ENCODE peak calls at places on chromosomes 11 and 22, in four cellular contexts. A is activated T-cell treated with anti-CD3 and anti-CD28 coated beads for 1 hour; R is stimulated activated CD4-positive, alpha-beta T cell treated with anti-CD3 and anti-CD28 coated beads, TNF-alpha, amount 100 ng/mL, for 24 hours; T is activated CD4-positive, CD25-positive, alpha-beta regulatory T cell treated with anti-CD3 and anti-CD28 coated beads, Interleukin-2, amount 50 U/mL, for 16 hours. G is an unnamed sample.
A peak's percentile ranks its signal among the peaks of the same experiment; 100 is the strongest.

GRCh38 chr11:3104051-3104714 is 47.0 kb upstream of the CARS1 start:
- DNase-seq in A (no peak), T (no peak), R (no peak), G (no peak)

GRCh38 chr11:76823481-76824028 is 37.2 kb upstream of the ACER3 start:
- DNase-seq in T (no peak), A (no peak), R (no peak), G (no peak)

GRCh38 chr11:45265963-45266692 is 20.0 kb downstream of the SYT13 start:
- DNase-seq in A (no peak), T (no peak), R (no peak), G (no peak)

GRCh38 chr11:10699072-10699471 is 5.5 kb upstream of the IRAG1 start:
- DNase-seq in A (no peak), R (no peak), T (no peak), G (no peak)

GRCh38 chr22:17368727-17369552 is at the start of gene CECR2:
- DNase-seq in R (no peak), T (no peak), A (no peak), G (peak; percentile 51)

GRCh38 chr11:61928606-61929005 is 11.2 kb upstream of the RAB3IL1 start:
- DNase-seq in T (no peak), R (no peak), A (no peak), G (no peak)

GRCh38 chr22:32701021-32701420 is 100.5 kb upstream of the TIMP3 start:
- DNase-seq in A (no peak), R (no peak), T (no peak), G (no peak)

GRCh38 chr11:9525116-9525515 is 48.4 kb upstream of the WEE1 start:
- DNase-seq in A (no peak), T (no peak), R (no peak), G (no peak)

GRCh38 chr11:80519591-80520258 is 1078.9 kb upstream of the TENM4 start:
- DNase-seq in T (no peak), R (no peak), A (no peak), G (no peak)

GRCh38 chr11:45371251-45371749 is 85.2 kb upstream of the SYT13 start:
- DNase-seq in T (peak; percentile 41), R (peak; percentile 63), A (peak; percentile 46), G (peak; percentile 80)

GRCh38 chr11:95925011-95925410 is 1.1 kb upstream of the MTMR2 start:
- DNase-seq in T (no peak), A (no peak), R (no peak), G (no peak)

GRCh38 chr22:42367980-42368378 is 64.2 kb downstream of the NFAM1 start:
- DNase-seq in A (no peak), T (no peak), R (no peak), G (no peak)

GRCh38 chr11:94169516-94169915 is 40.9 kb downstream of the PANX1 start:
- DNase-seq in R (no peak), T (no peak), A (no peak), G (no peak)

GRCh38 chr11:1017269-1018005 is 19.1 kb downstream of the MUC6 start:
- DNase-seq in R (no peak), T (no peak), A (no peak), G (no peak)

GRCh38 chr22:25709758-25710157 is 32.2 kb upstream of the MYO18B start:
- DNase-seq in T (no peak), R (no peak), A (no peak), G (no peak)

GRCh38 chr11:3164138-3164539 is 971 bp downstream of the OSBPL5 start:
- DNase-seq in A (no peak), T (no peak), R (no peak), G (no peak)

GRCh38 chr11:117519170-117519569 is 191.5 kb downstream of the CEP164 start:
- DNase-seq in R (no peak), T (no peak), A (no peak), G (no peak)